ENCODE peak calls at places on chromosomes 7 and 10, in four cellular contexts. O is CD8-positive, alpha-beta T cell; L is IMR-90; D is PC-9. R is an unnamed sample. For H3K36me3 and H3K27me3, the result is how much of the 10 kb centered on the place peaks cover.

GRCh38 chr10:116115233-116115632 is 157.8 kb downstream of the GFRA1 start:
- DNase-seq in O (no peak), D (no peak), L (no peak), R (no peak)

GRCh38 chr7:70566659-70567058 is 565.3 kb upstream of the GALNT17 start:
- DNase-seq in D (no peak), O (no peak), L (no peak), R (no peak)

GRCh38 chr10:129718548-129719414 is 245.3 kb downstream of the EBF3 start:
- DNase-seq in L (no peak), D (no peak), O (no peak), R (no peak)

GRCh38 chr10:124719213-124719851 is 24.8 kb downstream of the FAM53B start:
- DNase-seq in D (peak), L (peak), O (peak), R (no peak)

GRCh38 chr7:124908258-124908657 is 21.4 kb downstream of the POT1 start:
- DNase-seq in O (no peak), D (no peak), L (peak), R (no peak)

GRCh38 chr7:138752568-138753518 is 45.0 kb upstream of the TMEM213 start:
- DNase-seq in D (peak), L (peak), O (peak), R (peak)

GRCh38 chr7:52616552-52616951 is 418.9 kb upstream of the POM121L12 start:
- DNase-seq in L (no peak), O (no peak), D (no peak), R (no peak)

GRCh38 chr10:52526251-52526823 is 212.3 kb downstream of the DKK1 start:
- DNase-seq in O (no peak), D (no peak), L (peak), R (no peak)

GRCh38 chr10:124649209-124649608 is 95.0 kb downstream of the FAM53B start:
- DNase-seq in O (no peak), L (no peak), D (no peak), R (no peak)

GRCh38 chr10:124995605-124996004 is 53.7 kb downstream of the ZRANB1 start:
- DNase-seq in D (no peak), O (peak), L (no peak), R (no peak)

GRCh38 chr7:7911339-7911738 is 57.3 kb upstream of the GLCCI1 start:
- DNase-seq in O (no peak), L (peak), D (peak), R (peak)

GRCh38 chr7:40876604-40877003 is 741.8 kb downstream of the SUGCT start:
- DNase-seq in L (no peak), D (no peak), O (no peak), R (no peak)

DNA sequence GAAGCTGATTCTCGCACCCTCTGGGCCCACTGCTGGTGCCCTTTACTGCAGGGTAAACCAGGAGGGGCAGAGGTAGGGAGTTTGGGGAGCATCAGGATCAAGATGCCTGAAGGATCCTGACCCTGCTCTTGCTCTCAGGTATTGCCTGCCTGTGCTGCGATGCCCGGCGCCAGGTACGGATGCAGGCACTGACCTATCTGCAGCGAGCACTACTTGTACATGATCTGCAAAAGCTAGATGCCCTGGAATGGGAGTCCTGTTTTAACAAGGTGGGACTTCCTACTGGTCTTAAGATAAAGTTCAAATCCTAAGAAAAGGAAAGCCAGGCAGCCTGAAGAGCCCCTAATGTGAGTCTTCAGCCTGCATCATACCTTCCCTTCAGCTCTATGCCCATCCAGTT is 16.1 kb upstream of the NFKB2 start:
- DNase-seq in O (no peak), D (no peak), L (no peak), R (no peak)
- H3K36me3 ChIP-seq in O (under half), D (under half), L (half or more), R (under half)

GRCh38 chr7:155814569-155815276 is 2.5 kb upstream of the SHH start:
- DNase-seq in D (peak), L (peak), O (no peak), R (no peak)
- H3K27me3 ChIP-seq in D (under half), L (half or more), O (under half), R (under half)

GRCh38 chr10:209357-209756 is 74.1 kb downstream of the ZMYND11 start:
- DNase-seq in L (peak), O (no peak), D (no peak), R (no peak)
- TF ChIP-seq CTCF in L (peak), O (no peak), D (peak), R (peak)

DNA sequence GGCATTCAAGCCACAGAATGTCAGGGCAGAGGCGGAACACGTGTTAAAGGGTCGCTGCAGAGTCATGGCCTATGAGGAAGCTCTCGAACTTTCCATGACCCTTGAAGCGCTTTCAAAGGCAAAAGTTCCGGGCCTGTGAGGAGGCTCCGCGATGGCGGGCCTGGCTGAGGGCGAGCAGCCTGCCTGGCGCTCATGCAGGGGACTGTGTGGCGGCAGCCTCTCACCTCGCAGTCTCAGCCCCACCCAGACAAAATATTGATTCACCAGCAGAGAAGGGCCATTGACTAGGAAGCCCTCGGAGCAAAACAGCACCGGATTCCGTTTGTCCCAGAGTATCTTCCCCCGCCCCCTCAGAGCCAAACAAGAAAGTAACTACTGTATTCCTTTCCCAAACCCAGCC is 12.8 kb upstream of the CNNM1 start:
- DNase-seq in L (no peak), D (no peak), O (no peak), R (no peak)
- H3K36me3 ChIP-seq in L (under half), D (under half), O (under half), R (under half)

DNA sequence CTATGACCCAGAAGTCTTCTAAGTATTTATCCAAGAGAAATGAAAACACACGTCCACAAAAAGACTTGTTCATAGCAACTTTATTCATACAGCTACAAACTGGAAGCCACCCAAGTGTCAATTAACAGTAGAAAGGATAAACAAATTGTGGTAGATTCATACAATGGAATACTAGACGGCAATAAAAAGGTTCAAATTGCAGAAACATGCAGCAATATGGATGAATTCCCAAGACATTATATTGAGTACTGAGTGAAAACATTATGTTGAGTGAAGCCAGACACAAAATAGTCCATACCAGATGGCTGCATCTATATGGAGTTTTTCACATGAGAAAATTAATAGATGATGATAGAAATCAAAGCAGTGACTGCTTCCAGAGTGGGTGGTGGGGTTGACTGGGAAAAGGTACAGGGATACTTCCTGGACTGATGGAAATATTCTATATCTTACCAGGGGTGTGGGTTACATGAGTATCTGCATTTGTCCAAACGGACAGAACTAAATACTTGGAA is 292.0 kb downstream of the FGFR2 start:
- DNase-seq in L (no peak), O (no peak), D (no peak), R (no peak)
- H3K27me3 ChIP-seq in L (under half), O (under half), D (under half), R (under half)

GRCh38 chr7:55188590-55189446 is 170.0 kb downstream of the EGFR start:
- DNase-seq in L (no peak), D (no peak), O (no peak), R (no peak)

GRCh38 chr7:55187701-55188491 is 169.1 kb downstream of the EGFR start:
- DNase-seq in L (no peak), O (no peak), D (no peak), R (no peak)

GRCh38 chr7:55190511-55191160 is 171.8 kb downstream of the EGFR start:
- DNase-seq in O (no peak), L (no peak), D (no peak), R (no peak)

GRCh38 chr7:55189878-55190436 is 171.1 kb downstream of the EGFR start:
- DNase-seq in O (no peak), L (no peak), D (no peak), R (no peak)

DNA sequence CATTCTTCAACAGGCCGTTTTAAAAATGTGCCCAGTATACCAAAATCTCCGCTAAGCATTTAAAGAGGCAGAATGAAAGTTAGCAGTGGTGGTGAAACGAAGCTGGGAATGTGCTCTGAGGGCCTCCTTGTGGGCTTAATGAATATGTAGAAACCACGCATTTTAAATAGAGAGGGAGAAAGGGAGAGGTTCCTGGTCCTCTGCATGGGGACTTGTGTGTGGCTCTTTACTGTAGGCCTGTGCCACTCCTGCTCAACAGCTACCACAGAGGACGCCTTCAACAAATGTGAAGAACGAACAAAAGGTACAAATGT is 170.6 kb downstream of the EGFR start:
- DNase-seq in L (no peak), D (no peak), O (no peak), R (no peak)
- TF ChIP-seq CTCF in L (no peak), D (no peak), O (no peak), R (no peak)

GRCh38 chr10:13201132-13201531 is 33.0 kb downstream of the UCMA start:
- DNase-seq in O (no peak), L (peak), D (no peak), R (no peak)

GRCh38 chr10:13206546-13207443 is 27.4 kb downstream of the UCMA start:
- DNase-seq in D (no peak), L (peak), O (no peak), R (no peak)

GRCh38 chr10:13206091-13206490 is 28.1 kb downstream of the UCMA start:
- DNase-seq in L (no peak), D (no peak), O (no peak), R (no peak)
- H3K36me3 ChIP-seq in L (under half), D (under half), O (under half), R (under half)

R was measured in kidney epithelial cell.